ENCODE peak calls at places on chromosomes 3 and 15, in six cellular contexts. F, E, J, M, N and Y are unnamed samples.

GRCh38 chr3:55813268-55814097 is 326.4 kb upstream of the WNT5A start:
- DNase-seq in F (no peak), E (no peak), J (no peak), M (no peak), N (no peak), Y (no peak)

GRCh38 chr15:50576156-50576555 is 29.7 kb upstream of the USP50 start:
- DNase-seq in F (no peak), E (no peak), J (no peak), M (no peak), N (no peak), Y (no peak)

GRCh38 chr3:123028233-123028828 is 768 bp upstream of the SEMA5B start:
- DNase-seq in F (no peak), E (peak; percentile 41), J (peak; percentile 13), M (peak; percentile 96), N (peak; percentile 46), Y (peak; percentile 5)

GRCh38 chr3:185781759-185782158 is 43.1 kb downstream of the IGF2BP2 start:
- DNase-seq in F (no peak), E (no peak), J (no peak), M (peak; percentile 73), N (no peak), Y (no peak)

GRCh38 chr3:67655364-67656121 is 1.1 kb upstream of the SUCLG2 start:
- DNase-seq in F (peak; percentile 64), E (no peak), J (peak; percentile 75), M (no peak), N (no peak), Y (peak; percentile 48)

GRCh38 chr15:75455982-75456531 is 4.6 kb upstream of the SIN3A start:
- DNase-seq in F (no peak), E (peak; percentile 36), J (peak; percentile 53), M (peak; percentile 84), N (no peak), Y (peak; percentile 40)

GRCh38 chr15:65945616-65946015 is 76.3 kb downstream of the RAB11A start:
- DNase-seq in F (no peak), E (no peak), J (no peak), M (no peak), N (no peak), Y (no peak)

GRCh38 chr15:55389276-55389631 is 18.9 kb downstream of the CCPG1 start:
- DNase-seq in F (no peak), E (no peak), J (no peak), M (peak; percentile 86), N (no peak), Y (no peak)

GRCh38 chr15:51318382-51319150 is 19.8 kb downstream of the CYP19A1 start:
- DNase-seq in F (no peak), E (no peak), J (no peak), M (no peak), N (no peak), Y (no peak)

GRCh38 chr3:186643493-186643892 is 3.3 kb downstream of the FETUB start:
- DNase-seq in F (no peak), E (no peak), J (no peak), M (no peak), N (no peak), Y (no peak)

GRCh38 chr3:11764931-11765363 is 81.7 kb downstream of the TAMM41 start:
- DNase-seq in F (no peak), E (no peak), J (no peak), M (peak; percentile 87), N (no peak), Y (no peak)

DNA sequence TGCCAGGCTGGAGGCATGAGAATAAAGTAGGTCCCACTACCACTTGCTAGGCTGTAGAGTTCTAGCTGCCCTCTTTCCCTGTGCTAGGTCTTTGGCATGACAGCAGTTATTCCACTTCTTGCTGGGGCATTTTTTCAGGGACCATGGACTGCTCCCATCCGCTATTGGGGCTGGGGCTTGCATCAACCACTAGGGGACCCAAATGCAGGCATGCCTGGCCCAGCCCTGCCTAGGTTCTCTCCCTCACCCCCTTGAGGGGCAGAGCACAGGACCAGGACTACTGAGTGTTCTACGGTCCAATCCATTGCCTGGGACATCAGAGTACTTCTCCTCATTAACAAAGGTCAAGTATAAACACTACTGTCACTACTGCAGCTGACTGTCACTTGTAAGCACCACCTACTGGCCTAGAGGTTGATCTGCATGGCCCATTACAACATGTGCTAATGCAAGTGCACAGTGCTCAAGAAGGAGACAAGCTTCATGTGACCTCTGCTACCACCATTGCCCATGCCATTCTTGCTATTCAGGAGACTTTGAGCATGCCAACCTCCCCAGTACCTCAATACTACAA is 270.5 kb downstream of the MBNL1 start:
- DNase-seq in F (no peak), E (no peak), J (no peak), M (no peak), N (no peak), Y (no peak)
- TF ChIP-seq CTCF in F (no peak), E (no peak), J (no peak), M (peak; percentile 12), N (no peak), Y (no peak)

GRCh38 chr3:98647197-98647596 is 53.8 kb upstream of the CPOX start:
- DNase-seq in F (no peak), E (no peak), J (no peak), M (no peak), N (no peak), Y (no peak)

GRCh38 chr3:98655666-98656065 is 62.3 kb upstream of the CPOX start:
- DNase-seq in F (no peak), E (no peak), J (no peak), M (no peak), N (peak; percentile 35), Y (no peak)

GRCh38 chr3:98646680-98647079 is 53.3 kb upstream of the CPOX start:
- DNase-seq in F (no peak), E (no peak), J (no peak), M (no peak), N (no peak), Y (no peak)

GRCh38 chr3:98650966-98651765 is 57.8 kb upstream of the CPOX start:
- DNase-seq in F (no peak), E (no peak), J (no peak), M (peak; percentile 65), N (no peak), Y (no peak)

GRCh38 chr3:98651766-98652077 is 58.3 kb upstream of the CPOX start:
- DNase-seq in F (no peak), E (no peak), J (no peak), M (no peak), N (no peak), Y (no peak)
- H3K27ac ChIP-seq in F (no peak overlapping the region), E (no peak overlapping the region), J (no peak overlapping the region), M (no peak overlapping the region), N (no peak overlapping the region), Y (no peak overlapping the region)

GRCh38 chr3:163327086-163327485 is 1751.2 kb downstream of the SI start:
- DNase-seq in F (no peak), E (no peak), J (no peak), M (no peak), N (no peak), Y (no peak)

DNA sequence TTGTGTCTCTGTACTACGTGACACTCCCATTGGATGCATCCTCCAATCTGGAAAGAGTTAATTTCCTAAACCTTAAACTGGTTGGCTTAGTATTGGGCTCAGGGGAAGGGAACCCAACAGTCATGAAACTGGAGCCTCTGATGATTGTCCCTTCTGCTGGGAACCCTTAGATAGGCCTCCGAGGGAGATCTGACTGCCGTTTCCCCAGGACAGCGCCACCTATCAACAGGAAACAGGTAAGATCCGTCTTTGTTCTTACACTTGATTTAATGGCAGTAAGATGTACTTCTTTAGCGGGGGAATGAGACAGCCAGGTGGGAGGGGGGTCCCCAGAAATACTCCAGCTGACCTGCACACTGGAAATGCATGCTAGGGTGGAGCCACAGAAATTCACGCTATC is 1749.6 kb downstream of the SI start:
- DNase-seq in F (no peak), E (no peak), J (no peak), M (no peak), N (no peak), Y (no peak)
- TF ChIP-seq CTCF in F (no peak), E (no peak), J (no peak), M (no peak), N (no peak), Y (no peak)

DNA sequence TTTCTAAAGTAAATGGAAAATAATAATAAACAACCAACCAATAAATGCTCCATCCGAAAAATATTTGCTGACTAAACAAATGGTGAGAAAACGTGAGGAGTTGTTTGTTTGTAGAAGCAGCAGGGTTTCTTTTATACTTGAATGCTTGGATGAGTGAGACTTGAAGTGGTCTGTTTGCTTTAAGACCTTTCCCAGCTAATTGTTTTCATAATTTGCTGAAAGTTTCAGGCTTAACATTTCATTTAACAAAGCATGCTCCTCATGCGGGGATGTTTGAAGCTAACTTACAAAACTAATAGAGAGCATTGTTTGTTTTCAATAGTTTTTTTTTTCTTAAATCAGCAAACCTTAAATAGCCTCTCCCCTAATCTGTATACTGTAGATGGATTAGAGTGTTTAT is 484.6 kb downstream of the ROBO2 start:
- DNase-seq in F (no peak), E (no peak), J (no peak), M (no peak), N (no peak), Y (no peak)
- H3K27ac ChIP-seq in F (no peak overlapping the region), E (no peak overlapping the region), J (no peak overlapping the region), M (no peak overlapping the region), N (no peak overlapping the region), Y (no peak overlapping the region)

DNA sequence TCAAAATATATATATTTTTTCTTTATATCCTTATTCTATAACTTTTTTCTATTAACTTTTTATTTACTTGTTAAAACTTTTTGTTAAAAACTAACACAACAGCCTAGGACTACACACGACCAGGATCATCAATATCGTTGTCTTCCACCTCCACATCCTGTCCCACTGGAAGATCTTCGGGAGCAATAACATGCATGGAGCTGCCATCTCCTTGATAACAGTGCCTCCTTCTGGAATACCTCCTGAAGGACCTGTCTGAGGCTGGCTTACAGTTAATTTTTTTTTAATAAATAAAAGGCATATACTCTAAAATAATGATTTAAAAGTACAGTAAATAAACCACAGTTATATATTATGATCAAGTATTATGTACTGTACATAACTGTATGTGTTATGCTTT is 58.9 kb downstream of the SFMBT1 start:
- DNase-seq in F (no peak), E (no peak), J (no peak), M (no peak), N (no peak), Y (no peak)
- TF ChIP-seq CTCF in F (no peak), E (no peak), J (no peak), M (peak; percentile 61), N (peak; percentile 36), Y (peak; percentile 45)

DNA sequence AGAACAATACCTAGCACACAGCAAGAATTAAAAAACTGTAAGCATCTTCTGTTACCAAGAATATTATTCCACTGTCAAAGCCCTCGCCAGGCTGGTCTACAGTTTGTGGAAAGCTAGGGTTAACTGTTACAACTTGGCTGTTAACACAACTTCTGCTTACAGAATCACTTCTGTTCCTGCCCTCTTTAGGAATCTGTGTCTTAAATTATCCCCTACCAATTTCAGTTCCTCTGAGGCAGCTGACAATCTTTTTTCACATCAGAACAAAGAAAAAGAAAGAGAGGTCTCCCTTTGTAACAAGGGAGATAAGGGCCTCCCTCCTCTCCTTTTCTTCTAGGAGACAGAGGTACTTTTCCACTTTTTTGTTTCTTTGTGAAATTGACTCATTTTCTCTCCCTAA is 188.9 kb downstream of the FMN1 start:
- DNase-seq in F (no peak), E (no peak), J (no peak), M (no peak), N (no peak), Y (no peak)
- H3K27ac ChIP-seq in F (no peak overlapping the region), E (no peak overlapping the region), J (no peak overlapping the region), M (no peak overlapping the region), N (no peak overlapping the region), Y (no peak overlapping the region)